ENCODE peak calls at places on chromosomes 11 and 22, in nine cellular contexts. Z is AG10803, D is sigmoid colon, W is spleen, J is epithelial cell of esophagus, B is pancreas, A is cardiac muscle cell, F is dorsolateral prefrontal cortex, T is uterus. Y is an unnamed sample.

GRCh38 chr11:73570415-73571114 is 27.3 kb downstream of the FAM168A start:
- DNase-seq in B (no peak), D (no peak), T (no peak), A (no peak), J (peak; percentile 99), F (no peak), W (no peak), Z (peak; percentile 23), Y (peak; percentile 81)

GRCh38 chr11:93984205-93984586 is 37.0 kb upstream of the HEPHL1 start:
- DNase-seq in Z (peak; percentile 26), T (no peak), J (peak; percentile 29), A (no peak), F (no peak), W (no peak), D (no peak), B (no peak), Y (no peak)

GRCh38 chr11:1083621-1084551 is 9.2 kb downstream of the MUC2 start:
- DNase-seq in Z (no peak), A (no peak), D (peak; percentile 58), J (no peak), B (peak; percentile 69), T (no peak), F (peak; percentile 35), W (peak; percentile 67), Y (no peak)

GRCh38 chr11:103436131-103436770 is 327.0 kb downstream of the DYNC2H1 start:
- DNase-seq in Z (no peak), D (no peak), T (no peak), F (no peak), W (no peak), J (peak; percentile 19), A (no peak), B (no peak), Y (no peak)

GRCh38 chr11:64304032-64304315 is 1.4 kb upstream of the ESRRA start:
- DNase-seq in J (no peak), F (no peak), D (peak; percentile 66), B (peak; percentile 34), Z (no peak), W (no peak), A (no peak), T (no peak), Y (no peak)

GRCh38 chr11:81005595-81005994 is 1564.8 kb upstream of the TENM4 start:
- DNase-seq in D (no peak), J (peak; percentile 96), B (no peak), T (no peak), Z (peak; percentile 74), A (no peak), W (no peak), F (no peak), Y (peak; percentile 93)

GRCh38 chr11:73367482-73368024 is 8.6 kb upstream of the RELT start:
- DNase-seq in A (no peak), F (no peak), J (no peak), D (no peak), W (no peak), Z (no peak), T (no peak), B (peak; percentile 44), Y (no peak)

GRCh38 chr11:128772814-128773213 is 78.9 kb downstream of the FLI1 start:
- DNase-seq in T (no peak), F (no peak), J (no peak), D (no peak), W (peak; percentile 94), A (no peak), B (peak; percentile 77), Z (no peak), Y (no peak)

GRCh38 chr11:2728663-2729332 is 29.0 kb upstream of the KCNQ1OT1 start:
- DNase-seq in J (no peak), A (no peak), T (no peak), F (peak; percentile 88), W (no peak), B (no peak), Z (no peak), D (no peak), Y (no peak)

GRCh38 chr11:4543561-4543960 is 1.4 kb upstream of the OR52M1 start:
- DNase-seq in D (no peak), W (no peak), F (no peak), Z (no peak), B (no peak), T (no peak), J (peak; percentile 55), A (no peak), Y (no peak)

GRCh38 chr11:36069576-36070214 is 125.8 kb downstream of the LDLRAD3 start:
- DNase-seq in D (no peak), W (no peak), T (no peak), Z (no peak), F (no peak), J (peak; percentile 67), B (no peak), A (peak; percentile 41), Y (no peak)

DNA sequence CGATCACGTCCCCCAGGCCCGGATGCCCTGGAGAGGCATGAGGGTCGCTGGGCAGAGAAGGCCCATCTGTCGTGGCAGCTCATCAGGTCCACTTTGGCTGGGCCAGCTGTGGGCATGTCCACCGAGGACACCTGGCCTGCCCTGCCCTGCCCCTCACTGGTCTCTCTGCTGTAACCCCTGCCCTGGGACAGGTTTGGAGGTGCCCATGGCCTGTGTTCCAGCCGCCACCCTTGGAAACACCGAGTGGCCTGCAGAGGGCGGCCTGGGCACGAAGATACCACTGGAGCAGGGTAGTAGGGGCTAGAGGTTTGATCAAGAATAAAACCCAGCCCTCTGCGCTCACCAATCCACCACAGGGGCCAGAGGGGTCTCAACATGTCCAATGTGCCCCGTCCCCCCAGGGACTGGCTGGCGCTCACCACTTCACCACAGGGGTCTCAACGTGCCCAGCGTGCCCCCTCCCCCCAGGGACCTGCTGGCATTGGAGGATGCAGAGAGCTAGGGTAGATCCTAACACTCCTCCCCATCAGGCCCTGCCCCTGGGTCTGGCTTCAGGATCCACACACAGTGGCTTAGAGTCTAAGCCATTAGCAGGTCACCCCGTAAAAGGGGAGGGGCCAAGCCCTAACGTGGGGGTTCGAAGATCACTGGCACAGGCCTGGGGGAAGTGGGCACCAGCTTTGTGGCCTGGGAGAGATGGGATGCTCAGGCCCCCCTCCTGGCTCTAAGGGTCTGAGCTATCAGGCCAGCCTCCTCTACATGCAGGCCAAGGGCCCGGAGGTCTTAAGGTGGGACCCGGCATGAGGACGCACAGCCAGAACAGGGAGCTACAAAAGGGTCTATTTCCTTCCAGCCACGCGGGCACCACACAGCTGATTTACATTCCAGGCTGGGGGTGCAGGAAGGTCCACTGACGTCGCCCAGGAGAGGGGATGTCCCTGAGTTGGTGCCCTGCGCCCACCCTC is 1.3 kb upstream of the HDAC10 start:
- DNase-seq in A (peak; percentile 68), F (no peak), B (peak; percentile 91), J (peak; percentile 77), T (peak; percentile 76), D (peak; percentile 89), W (peak; percentile 94), Z (peak; percentile 62), Y (no peak)
- H3K4me3 ChIP-seq in A (no peak overlapping the region), F (no peak overlapping the region), B (peak overlapping the region; percentile 49), J (no peak overlapping the region), T (no peak overlapping the region), D (no peak overlapping the region), W (no peak overlapping the region), Z (no peak overlapping the region), Y (peak overlapping the region; percentile 82)

DNA sequence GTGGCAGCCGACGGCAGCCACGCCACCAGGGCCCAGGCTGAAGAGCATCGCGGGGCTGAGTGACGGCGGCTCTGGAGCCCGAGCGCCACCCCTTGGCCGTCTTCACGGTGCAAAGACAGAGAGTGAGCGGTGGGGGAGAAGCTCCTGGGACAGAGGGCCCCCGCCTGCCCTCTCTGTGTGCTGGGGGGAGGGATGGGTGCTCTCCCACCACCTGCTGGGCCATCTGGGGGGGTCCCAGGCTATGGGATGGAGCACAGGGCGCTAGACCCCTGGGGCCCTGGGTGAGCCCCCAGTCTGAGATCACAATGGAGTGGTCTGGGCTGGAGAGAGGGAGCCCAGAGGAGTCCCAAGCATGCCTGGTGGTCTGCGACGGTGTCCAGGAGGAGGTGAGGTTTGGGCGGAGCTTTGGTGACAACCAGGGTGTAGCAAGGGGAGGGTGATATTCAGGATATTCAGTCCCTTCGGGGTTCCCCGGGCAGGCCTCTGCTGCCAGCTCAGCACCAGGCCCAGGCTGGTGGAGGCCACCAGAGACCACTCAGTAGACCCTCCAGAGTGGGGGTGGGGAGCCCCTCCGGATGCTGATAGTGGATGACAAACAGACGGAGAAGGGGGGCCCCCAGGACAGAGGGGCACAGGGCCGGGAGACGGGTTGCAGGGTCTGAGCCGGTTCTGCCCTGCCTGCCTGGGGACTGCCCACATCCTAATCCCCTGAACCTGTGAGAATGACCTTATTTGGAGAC is 78.1 kb upstream of the PRR5 start:
- DNase-seq in W (peak; percentile 70), B (no peak), A (peak; percentile 65), D (no peak), Z (peak; percentile 18), F (no peak), T (no peak), J (peak; percentile 57), Y (no peak)
- TF ChIP-seq CTCF in W (no peak), B (no peak), A (peak; percentile 57), D (no peak), Z (peak; percentile 46), F (peak; percentile 46), T (no peak), J (peak; percentile 64), Y (peak; percentile 39)

GRCh38 chr11:62401356-62401755 is 17.5 kb upstream of the SCGB1A1 start:
- DNase-seq in F (peak; percentile 34), Z (no peak), J (no peak), A (no peak), T (no peak), D (no peak), W (peak; percentile 44), B (peak; percentile 24), Y (no peak)

GRCh38 chr11:62400760-62401159 is 18.1 kb upstream of the SCGB1A1 start:
- DNase-seq in B (peak; percentile 64), A (peak; percentile 42), J (no peak), D (peak; percentile 96), Z (peak; percentile 93), F (peak; percentile 63), W (peak; percentile 65), T (peak; percentile 93), Y (no peak)

GRCh38 chr11:62399172-62399867 is 19.5 kb upstream of the SCGB1A1 start:
- DNase-seq in D (no peak), A (no peak), T (peak; percentile 59), F (no peak), J (no peak), Z (no peak), B (peak; percentile 32), W (peak; percentile 40), Y (no peak)

GRCh38 chr11:62399868-62400245 is 19.0 kb upstream of the SCGB1A1 start:
- DNase-seq in J (no peak), A (no peak), T (peak; percentile 70), F (no peak), Z (no peak), W (peak; percentile 48), D (no peak), B (peak; percentile 26), Y (no peak)

DNA sequence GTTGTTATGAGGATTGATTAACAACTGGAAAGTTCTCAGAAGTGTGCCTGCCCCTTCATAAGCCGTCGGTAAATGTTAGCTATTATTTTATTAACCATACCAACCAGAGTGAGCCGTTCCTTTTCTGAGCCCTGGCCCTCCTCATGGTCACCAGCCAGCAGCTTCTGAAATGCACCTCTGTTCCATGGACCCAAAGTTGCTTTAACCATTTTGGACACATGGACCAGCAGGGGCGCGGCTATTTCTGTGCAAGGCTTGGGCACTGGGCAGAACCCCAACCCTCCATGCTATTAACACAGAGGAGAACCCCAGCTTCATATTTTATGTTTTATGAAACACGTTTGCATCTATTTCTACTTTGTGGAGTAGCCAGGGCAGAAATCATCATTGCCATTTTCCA is 18.6 kb upstream of the SCGB1A1 start:
- DNase-seq in B (no peak), W (peak; percentile 34), D (no peak), J (no peak), T (peak; percentile 55), A (no peak), F (no peak), Z (no peak), Y (no peak)
- H3K4me3 ChIP-seq in B (no peak overlapping the region), W (no peak overlapping the region), D (no peak overlapping the region), J (no peak overlapping the region), T (no peak overlapping the region), A (no peak overlapping the region), F (no peak overlapping the region), Z (no peak overlapping the region), Y (no peak overlapping the region)

GRCh38 chr11:65377036-65377435 is 5.4 kb downstream of the SLC25A45 start:
- DNase-seq in T (no peak), J (no peak), D (no peak), A (no peak), B (no peak), F (no peak), W (peak; percentile 71), Z (no peak), Y (no peak)
- TF ChIP-seq CTCF in T (no peak), J (no peak), D (no peak), A (no peak), B (no peak), F (no peak), W (no peak), Z (no peak), Y (no peak)